ENCODE peak calls at places on chromosome 15, in seven cellular contexts. One of them, this sample, is unnamed.

GRCh38 chr15:71114887-71115566 is at the start of gene THSD4:
- DNase-seq in left colon: peak; percentile 65
- DNase-seq in naive thymus-derived CD4-positive, alpha-beta T cell: peak; percentile 20
- DNase-seq in adrenal gland: peak; percentile 76
- DNase-seq in amygdala: no peak
- DNase-seq in GM23248: peak; percentile 91
- DNase-seq in IMR-90: peak; percentile 72
- DNase-seq in this sample: peak; percentile 81

GRCh38 chr15:38002883-38003477 is 68.5 kb downstream of the TMCO5A start:
- DNase-seq in left colon: peak; percentile 54
- DNase-seq in naive thymus-derived CD4-positive, alpha-beta T cell: no peak
- DNase-seq in adrenal gland: peak; percentile 63
- DNase-seq in amygdala: peak; percentile 17
- DNase-seq in GM23248: peak; percentile 80
- DNase-seq in IMR-90: peak; percentile 84
- DNase-seq in this sample: peak; percentile 81

GRCh38 chr15:57017024-57017423 is 98.6 kb downstream of the TCF12 start:
- DNase-seq in left colon: no peak
- DNase-seq in naive thymus-derived CD4-positive, alpha-beta T cell: no peak
- DNase-seq in adrenal gland: no peak
- DNase-seq in amygdala: no peak
- DNase-seq in GM23248: peak; percentile 35
- DNase-seq in IMR-90: peak; percentile 20
- DNase-seq in this sample: peak; percentile 36

GRCh38 chr15:73414876-73415275 is 28.1 kb upstream of the REC114 start:
- DNase-seq in left colon: no peak
- DNase-seq in naive thymus-derived CD4-positive, alpha-beta T cell: no peak
- DNase-seq in adrenal gland: no peak
- DNase-seq in amygdala: no peak
- DNase-seq in GM23248: no peak
- DNase-seq in IMR-90: no peak
- DNase-seq in this sample: no peak

GRCh38 chr15:69491051-69491505 is 38.5 kb downstream of the RPLP1 start:
- DNase-seq in left colon: no peak
- DNase-seq in naive thymus-derived CD4-positive, alpha-beta T cell: no peak
- DNase-seq in adrenal gland: peak; percentile 15
- DNase-seq in amygdala: no peak
- DNase-seq in GM23248: peak; percentile 43
- DNase-seq in IMR-90: no peak
- DNase-seq in this sample: no peak

GRCh38 chr15:90598053-90598577 is 68.4 kb downstream of the CRTC3 start:
- DNase-seq in left colon: peak; percentile 82
- DNase-seq in naive thymus-derived CD4-positive, alpha-beta T cell: no peak
- DNase-seq in adrenal gland: peak; percentile 43
- DNase-seq in amygdala: peak; percentile 15
- DNase-seq in GM23248: no peak
- DNase-seq in IMR-90: no peak
- DNase-seq in this sample: peak; percentile 49

GRCh38 chr15:59300618-59301139 is 72.0 kb downstream of the MYO1E start:
- DNase-seq in left colon: no peak
- DNase-seq in naive thymus-derived CD4-positive, alpha-beta T cell: no peak
- DNase-seq in adrenal gland: no peak
- DNase-seq in amygdala: no peak
- DNase-seq in GM23248: no peak
- DNase-seq in IMR-90: no peak
- DNase-seq in this sample: no peak

GRCh38 chr15:38378162-38378560 is 75.8 kb upstream of the FAM98B start:
- DNase-seq in left colon: peak; percentile 33
- DNase-seq in naive thymus-derived CD4-positive, alpha-beta T cell: no peak
- DNase-seq in adrenal gland: peak; percentile 25
- DNase-seq in amygdala: no peak
- DNase-seq in GM23248: peak; percentile 8
- DNase-seq in IMR-90: peak; percentile 36
- DNase-seq in this sample: no peak

GRCh38 chr15:38275951-38276350 is 23.3 kb downstream of the SPRED1 start:
- DNase-seq in left colon: no peak
- DNase-seq in naive thymus-derived CD4-positive, alpha-beta T cell: no peak
- DNase-seq in adrenal gland: no peak
- DNase-seq in amygdala: no peak
- DNase-seq in GM23248: peak; percentile 42
- DNase-seq in IMR-90: peak; percentile 79
- DNase-seq in this sample: peak; percentile 66

GRCh38 chr15:70318594-70318993 is 220.9 kb upstream of the TLE3 start:
- DNase-seq in left colon: no peak
- DNase-seq in naive thymus-derived CD4-positive, alpha-beta T cell: no peak
- DNase-seq in adrenal gland: no peak
- DNase-seq in amygdala: no peak
- DNase-seq in GM23248: peak; percentile 52
- DNase-seq in IMR-90: no peak
- DNase-seq in this sample: peak; percentile 45

GRCh38 chr15:48693474-48693873 is 48.0 kb upstream of the FBN1 start:
- DNase-seq in left colon: no peak
- DNase-seq in naive thymus-derived CD4-positive, alpha-beta T cell: no peak
- DNase-seq in adrenal gland: no peak
- DNase-seq in amygdala: no peak
- DNase-seq in GM23248: peak; percentile 85
- DNase-seq in IMR-90: peak; percentile 72
- DNase-seq in this sample: peak; percentile 88

GRCh38 chr15:64837502-64837901 is 4.2 kb upstream of the PLEKHO2 start:
- DNase-seq in left colon: no peak
- DNase-seq in naive thymus-derived CD4-positive, alpha-beta T cell: peak; percentile 76
- DNase-seq in adrenal gland: no peak
- DNase-seq in amygdala: no peak
- DNase-seq in GM23248: no peak
- DNase-seq in IMR-90: no peak
- DNase-seq in this sample: no peak

GRCh38 chr15:89179966-89180875 is 41.2 kb downstream of the RLBP1 start:
- DNase-seq in left colon: no peak
- DNase-seq in naive thymus-derived CD4-positive, alpha-beta T cell: no peak
- DNase-seq in adrenal gland: no peak
- DNase-seq in amygdala: no peak
- DNase-seq in GM23248: no peak
- DNase-seq in IMR-90: peak; percentile 32
- DNase-seq in this sample: peak; percentile 89

GRCh38 chr15:48040166-48040817 is 80.5 kb upstream of the SLC24A5 start:
- DNase-seq in left colon: peak; percentile 26
- DNase-seq in naive thymus-derived CD4-positive, alpha-beta T cell: no peak
- DNase-seq in adrenal gland: peak; percentile 58
- DNase-seq in amygdala: peak; percentile 9
- DNase-seq in GM23248: peak; percentile 14
- DNase-seq in IMR-90: peak; percentile 9
- DNase-seq in this sample: peak; percentile 4

GRCh38 chr15:31062310-31062964 is 39.1 kb downstream of the TRPM1 start:
- DNase-seq in left colon: no peak
- DNase-seq in naive thymus-derived CD4-positive, alpha-beta T cell: no peak
- DNase-seq in adrenal gland: no peak
- DNase-seq in amygdala: no peak
- DNase-seq in GM23248: peak; percentile 36
- DNase-seq in IMR-90: no peak
- DNase-seq in this sample: peak; percentile 62